ENCODE peak calls at places on chromosomes 13 and 19, in five cellular contexts. D is GM12878, R is HepG2, U is H1, X is K562. G is an unnamed sample.

GRCh38 chr19:6533746-6534418 is 3.1 kb downstream of the TNFSF9 start:
- DNase-seq in D (no peak), R (no peak), U (peak), X (no peak), G (no peak)

GRCh38 chr13:51998723-51999471 is 12.4 kb downstream of the ATP7B start:
- DNase-seq in D (no peak), R (peak), U (no peak), X (peak), G (no peak)

GRCh38 chr19:17553256-17553655 is 2.2 kb upstream of the COLGALT1 start:
- DNase-seq in D (no peak), R (no peak), U (no peak), X (peak), G (no peak)

GRCh38 chr19:5718032-5718578 is 1.8 kb downstream of the LONP1 start:
- DNase-seq in D (no peak), R (no peak), U (no peak), X (peak), G (no peak)

GRCh38 chr13:95479706-95480105 is 72.8 kb upstream of the CLDN10 start:
- DNase-seq in D (peak), R (no peak), U (no peak), X (no peak), G (no peak)

GRCh38 chr13:39565036-39565949 is 37.7 kb downstream of the LHFPL6 start:
- DNase-seq in D (no peak), R (peak), U (no peak), X (no peak), G (peak)

GRCh38 chr13:76791290-76791664 is 94.9 kb downstream of the KCTD12 start:
- DNase-seq in D (no peak), R (no peak), U (no peak), X (no peak), G (no peak)

GRCh38 chr13:49265822-49266221 is 18.1 kb downstream of the CDADC1 start:
- DNase-seq in D (no peak), R (no peak), U (no peak), X (no peak), G (no peak)

GRCh38 chr13:88840085-88840484 is 1168.9 kb downstream of the SLITRK5 start:
- DNase-seq in D (no peak), R (no peak), U (no peak), X (no peak), G (no peak)

GRCh38 chr19:7868671-7869452 is 5.3 kb downstream of the PRR36 start:
- DNase-seq in D (peak), R (peak), U (peak), X (peak), G (peak)

GRCh38 chr19:29690842-29691241 is 24.2 kb downstream of the C19orf12 start:
- DNase-seq in D (no peak), R (peak), U (peak), X (peak), G (peak)

GRCh38 chr19:34994643-34995471 is 5.3 kb upstream of the GRAMD1A start:
- DNase-seq in D (no peak), R (peak), U (no peak), X (no peak), G (peak)

GRCh38 chr13:30113983-30114491 is 193.3 kb downstream of the KATNAL1 start:
- DNase-seq in D (no peak), R (peak), U (peak), X (peak), G (no peak)

GRCh38 chr19:13150919-13151604 is 851 bp downstream of the IER2 start:
- DNase-seq in D (no peak), R (no peak), U (peak), X (no peak), G (no peak)

GRCh38 chr19:49441210-49441959 is at the start of gene SLC17A7:
- DNase-seq in D (no peak), R (no peak), U (peak), X (peak), G (peak)

GRCh38 chr19:51143486-51143885 is 1.4 kb downstream of the SIGLEC7 start:
- DNase-seq in D (no peak), R (no peak), U (no peak), X (no peak), G (no peak)

GRCh38 chr13:75495938-75496337 is 14.0 kb upstream of the TBC1D4 start:
- DNase-seq in D (no peak), R (no peak), U (no peak), X (no peak), G (no peak)

GRCh38 chr19:495440-496332 is 600 bp upstream of the MADCAM1 start:
- DNase-seq in D (no peak), R (no peak), U (peak), X (peak), G (peak)

GRCh38 chr13:32904271-32904670 is 112.0 kb upstream of the KL start:
- DNase-seq in D (no peak), R (no peak), U (no peak), X (no peak), G (no peak)

GRCh38 chr19:10419646-10420443 is 493 bp upstream of the PDE4A start:
- DNase-seq in D (no peak), R (no peak), U (peak), X (peak), G (peak)

GRCh38 chr13:20186771-20187170 is 6.0 kb downstream of the GJB2 start:
- DNase-seq in D (no peak), R (no peak), U (no peak), X (no peak), G (no peak)

GRCh38 chr19:38683393-38684077 is 36.1 kb downstream of the ACTN4 start:
- DNase-seq in D (no peak), R (peak), U (peak), X (peak), G (peak)

GRCh38 chr19:38199340-38199739 is 24.7 kb downstream of the DPF1 start:
- DNase-seq in D (no peak), R (no peak), U (no peak), X (no peak), G (no peak)

GRCh38 chr13:40439928-40440327 is 226.5 kb downstream of the FOXO1 start:
- DNase-seq in D (no peak), R (no peak), U (no peak), X (no peak), G (no peak)

GRCh38 chr13:53151692-53152421 is 123.2 kb downstream of the OLFM4 start:
- DNase-seq in D (peak), R (peak), U (peak), X (peak), G (peak)

GRCh38 chr19:4709440-4710280 is 14.0 kb downstream of the DPP9 start:
- DNase-seq in D (no peak), R (no peak), U (no peak), X (no peak), G (no peak)

GRCh38 chr19:2533686-2534085 is 57.8 kb downstream of the GADD45B start:
- DNase-seq in D (no peak), R (no peak), U (no peak), X (no peak), G (no peak)

GRCh38 chr13:55566779-55567178 is 1573.9 kb upstream of the PRR20A start:
- DNase-seq in D (no peak), R (no peak), U (no peak), X (no peak), G (no peak)

GRCh38 chr13:36450534-36450933 is 18.2 kb downstream of the CCNA1 start:
- DNase-seq in D (no peak), R (no peak), U (no peak), X (no peak), G (no peak)

GRCh38 chr13:36445278-36445677 is 13.0 kb downstream of the CCNA1 start:
- DNase-seq in D (no peak), R (no peak), U (no peak), X (no peak), G (no peak)

GRCh38 chr13:36445806-36446423 is 13.6 kb downstream of the CCNA1 start:
- DNase-seq in D (no peak), R (no peak), U (no peak), X (no peak), G (no peak)

GRCh38 chr13:36447501-36447900 is 15.2 kb downstream of the CCNA1 start:
- DNase-seq in D (no peak), R (no peak), U (no peak), X (no peak), G (no peak)
- TF ChIP-seq RAD21 in D (no peak), R (no peak), U (no peak), X (no peak), G (no peak)

DNA sequence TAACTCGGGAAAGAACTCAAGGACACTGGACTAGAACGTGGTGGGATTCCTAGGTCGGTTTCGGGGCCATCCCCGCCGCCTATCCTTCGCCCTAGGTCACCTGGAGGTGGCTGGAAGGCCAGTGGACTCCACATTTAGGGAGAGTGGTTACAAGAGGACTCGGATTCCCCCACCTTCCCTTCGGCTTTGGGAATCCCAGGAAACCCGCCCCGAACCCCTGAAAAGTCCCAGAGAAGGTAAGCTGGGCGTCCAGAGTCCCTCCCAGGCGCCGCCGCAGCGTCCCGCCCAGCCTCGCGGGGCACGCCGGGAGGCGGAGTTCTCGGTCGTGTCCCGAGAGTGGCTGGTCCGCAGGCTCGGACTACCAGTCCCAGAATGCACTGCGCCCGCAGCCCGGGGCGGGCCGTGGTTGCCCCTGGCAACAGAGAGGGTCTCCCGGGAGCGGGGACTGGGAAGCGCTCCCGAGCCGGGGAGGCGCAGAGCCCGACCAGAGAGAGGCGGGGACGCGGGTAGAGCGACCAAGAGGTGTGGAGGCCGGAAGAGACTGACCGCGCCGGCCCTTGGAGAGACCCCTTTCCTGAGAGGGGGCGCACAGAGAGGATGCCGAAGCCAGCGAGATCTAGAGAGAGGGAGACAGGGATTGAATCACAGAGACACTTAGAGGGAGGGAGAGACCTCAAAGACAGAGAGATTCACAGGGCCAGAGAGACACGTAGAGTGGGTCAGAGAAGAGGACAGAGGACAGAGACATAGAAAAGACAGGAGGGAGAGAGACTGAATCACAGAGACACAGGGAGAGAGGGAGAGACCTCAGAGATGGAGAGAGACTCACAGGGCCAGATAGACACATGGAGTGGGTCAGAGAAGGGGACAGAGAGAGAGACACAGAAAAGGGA is 2.6 kb upstream of the PRKCG start:
- DNase-seq in D (no peak), R (peak), U (peak), X (peak), G (peak)
- TF ChIP-seq HDAC2 in D (no peak), R (no peak), U (peak), X (no peak), G (no peak)

GRCh38 chr13:114264886-114265611 is 16.4 kb upstream of the UPF3A start:
- DNase-seq in D (no peak), R (no peak), U (no peak), X (no peak), G (no peak)
- TF ChIP-seq RAD21 in D (no peak), R (no peak), U (no peak), X (no peak), G (no peak)

GRCh38 chr19:58429745-58430144 is 10.2 kb downstream of the ZNF132 start:
- DNase-seq in D (no peak), R (no peak), U (no peak), X (no peak), G (no peak)
- TF ChIP-seq HDAC2 in D (no peak), R (no peak), U (no peak), X (no peak), G (no peak)

GRCh38 chr19:28201462-28201943 is 1011.4 kb downstream of the UQCRFS1 start:
- DNase-seq in D (no peak), R (no peak), U (no peak), X (no peak), G (no peak)

GRCh38 chr19:28196961-28197360 is 1016.0 kb downstream of the UQCRFS1 start:
- DNase-seq in D (no peak), R (no peak), U (no peak), X (no peak), G (no peak)

DNA sequence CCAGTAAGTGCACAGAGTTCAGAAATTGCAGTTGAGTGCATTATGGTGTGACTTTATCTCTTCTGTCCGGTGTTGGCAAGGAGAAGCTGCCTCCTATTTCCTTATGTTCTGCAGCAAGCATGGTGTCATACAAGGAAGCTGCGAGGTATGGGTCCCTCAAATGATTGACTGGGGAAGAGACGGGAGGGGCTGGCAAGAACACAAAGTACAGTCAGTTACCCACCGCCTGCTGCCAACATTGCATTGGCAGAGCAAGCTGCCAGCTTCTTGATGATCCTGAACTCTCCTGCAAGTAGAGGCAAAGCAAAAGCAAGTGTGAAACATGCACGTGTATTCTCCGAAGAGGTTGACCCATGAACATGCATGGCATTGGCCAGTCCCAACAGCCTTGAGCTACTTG is 1013.6 kb downstream of the UQCRFS1 start:
- DNase-seq in D (no peak), R (no peak), U (no peak), X (no peak), G (no peak)
- TF ChIP-seq RAD21 in D (no peak), R (no peak), U (no peak), X (no peak), G (no peak)

G was measured in A549.